ENCODE peak calls at places on chromosomes 4 and X, in eight cellular contexts. F, M, H, V, T, U, B and A are unnamed samples.

GRCh38 chrX:68647156-68647957 is at the start of gene STARD8:
- DNase-seq in F (no peak), B (no peak), V (peak), H (no peak), T (no peak), M (no peak), U (peak), A (no peak)

GRCh38 chrX:72258174-72258573 is 18.9 kb downstream of the RPS4X start:
- DNase-seq in B (no peak), H (no peak), U (no peak), T (no peak), M (no peak), V (peak), F (no peak), A (no peak)

GRCh38 chr4:181465826-181466225 is 777.4 kb upstream of the TENM3 start:
- DNase-seq in T (no peak), F (no peak), B (no peak), U (no peak), M (no peak), V (no peak), H (no peak), A (no peak)

GRCh38 chr4:30103455-30103854 is 616.7 kb upstream of the PCDH7 start:
- DNase-seq in U (no peak), B (no peak), T (no peak), M (no peak), F (no peak), H (no peak), V (peak), A (no peak)

GRCh38 chr4:147864591-147864990 is 132.7 kb downstream of the ARHGAP10 start:
- DNase-seq in T (no peak), U (no peak), H (no peak), F (no peak), B (no peak), M (no peak), V (no peak), A (no peak)

GRCh38 chr4:128858875-128859696 is 49.6 kb downstream of the JADE1 start:
- DNase-seq in T (no peak), B (no peak), V (no peak), U (no peak), F (no peak), M (no peak), H (no peak), A (no peak)

GRCh38 chr4:106806158-106806797 is 229.8 kb downstream of the DKK2 start:
- DNase-seq in V (no peak), B (no peak), F (no peak), U (no peak), T (no peak), H (no peak), M (no peak), A (no peak)

GRCh38 chr4:139154952-139155557 is 22.0 kb downstream of the ELF2 start:
- DNase-seq in M (no peak), U (no peak), T (no peak), V (no peak), H (no peak), F (no peak), B (no peak), A (no peak)

GRCh38 chr4:82868572-82868971 is 22.4 kb downstream of the SEC31A start:
- DNase-seq in U (no peak), T (no peak), H (no peak), B (no peak), F (no peak), M (no peak), V (no peak), A (no peak)